ENCODE peak calls at places on chromosomes 5 and 9, in seven cellular contexts. R is mesenteric fat pad; I is GM12892; U is T-helper 1 cell; O is AG08396; B is tibial artery; N is naive thymus-derived CD8-positive, alpha-beta T cell. D is an unnamed sample.

GRCh38 chr5:50967388-50968039 is 301.1 kb downstream of the PARP8 start:
- DNase-seq in R (no peak), I (no peak), U (no peak), O (no peak), B (no peak), N (no peak), D (no peak)

GRCh38 chr5:92401492-92401891 is 1018.4 kb upstream of the ARRDC3 start:
- DNase-seq in R (no peak), I (no peak), U (no peak), O (no peak), B (no peak), N (no peak), D (no peak)

GRCh38 chr9:85430659-85431370 is 310.9 kb downstream of the AGTPBP1 start:
- DNase-seq in R (no peak), I (no peak), U (no peak), O (no peak), B (no peak), N (no peak), D (no peak)

GRCh38 chr9:128072144-128073021 is 4.4 kb downstream of the SLC25A25 start:
- DNase-seq in R (no peak), I (no peak), U (peak), O (peak), B (peak), N (peak), D (peak)

GRCh38 chr9:36008774-36009300 is 27.9 kb upstream of the RECK start:
- DNase-seq in R (no peak), I (peak), U (peak), O (peak), B (peak), N (peak), D (no peak)

GRCh38 chr5:43193952-43194321 is 1.9 kb downstream of the NIM1K start:
- DNase-seq in R (no peak), I (no peak), U (no peak), O (peak), B (no peak), N (no peak), D (no peak)

GRCh38 chr9:131580358-131580757 is 35.0 kb downstream of the PRRT1B start:
- DNase-seq in R (no peak), I (no peak), U (no peak), O (no peak), B (no peak), N (no peak), D (no peak)

GRCh38 chr9:137205126-137206069 is at the start of the genes NDOR1 and TMEM203:
- DNase-seq in R (peak), I (peak), U (peak), O (peak), B (peak), N (peak), D (peak)

GRCh38 chr5:96252596-96252995 is 180.5 kb downstream of the PCSK1 start:
- DNase-seq in R (no peak), I (no peak), U (no peak), O (no peak), B (no peak), N (no peak), D (no peak)

GRCh38 chr9:88220652-88221051 is 82.4 kb upstream of the SPATA31C2 start:
- DNase-seq in R (no peak), I (no peak), U (no peak), O (no peak), B (no peak), N (no peak), D (no peak)

GRCh38 chr5:170307575-170308465 is 10.2 kb upstream of the LCP2 start:
- DNase-seq in R (no peak), I (no peak), U (no peak), O (peak), B (peak), N (no peak), D (peak)

GRCh38 chr9:126347911-126348760 is 21.5 kb downstream of the MVB12B start:
- DNase-seq in R (no peak), I (no peak), U (no peak), O (no peak), B (no peak), N (no peak), D (no peak)

GRCh38 chr9:72856985-72857631 is 95.7 kb downstream of the ALDH1A1 start:
- DNase-seq in R (no peak), I (no peak), U (no peak), O (peak), B (no peak), N (no peak), D (peak)

GRCh38 chr9:79266986-79267385 is 304.8 kb upstream of the TLE4 start:
- DNase-seq in R (no peak), I (no peak), U (no peak), O (no peak), B (no peak), N (no peak), D (peak)

GRCh38 chr5:145233461-145233860 is 601.7 kb downstream of the PRELID2 start:
- DNase-seq in R (no peak), I (no peak), U (no peak), O (no peak), B (no peak), N (no peak), D (no peak)

GRCh38 chr5:139619861-139620260 is 28.3 kb upstream of the CXXC5 start:
- DNase-seq in R (peak), I (no peak), U (no peak), O (no peak), B (no peak), N (no peak), D (no peak)

GRCh38 chr9:3647652-3648051 is 121.9 kb upstream of the RFX3 start:
- DNase-seq in R (no peak), I (no peak), U (no peak), O (no peak), B (no peak), N (no peak), D (no peak)

GRCh38 chr5:95939465-95939864 is 22.2 kb downstream of the ELL2 start:
- DNase-seq in R (no peak), I (no peak), U (no peak), O (no peak), B (no peak), N (no peak), D (no peak)

D was measured in HFFc6.